ENCODE peak calls at places on chromosomes 13 and 19, in four cellular contexts. Q, X, N and A are unnamed samples. For H3K27me3, the result is how much of the 10 kb centered on the place peaks cover.

GRCh38 chr19:44278181-44278690 is 18.6 kb downstream of the ZNF233 start:
- DNase-seq in Q (peak), X (no peak), N (no peak), A (no peak)

GRCh38 chr19:6125571-6125989 is 9.9 kb upstream of the ACSBG2 start:
- DNase-seq in Q (peak), X (peak), N (peak), A (peak)

GRCh38 chr13:66780814-66781213 is 449.3 kb downstream of the PCDH9 start:
- DNase-seq in Q (peak), X (no peak), N (no peak), A (no peak)

GRCh38 chr19:8654591-8655339 is 24.3 kb downstream of the NFILZ start:
- DNase-seq in Q (peak), X (peak), N (peak), A (peak)

GRCh38 chr13:43269037-43269476 is 245.7 kb downstream of the DNAJC15 start:
- DNase-seq in Q (peak), X (no peak), N (no peak), A (no peak)

GRCh38 chr19:814108-815078 is 7.4 kb downstream of the PLPPR3 start:
- DNase-seq in Q (no peak), X (no peak), N (no peak), A (no peak)

GRCh38 chr19:11872624-11873023 is 15.0 kb upstream of the ZNF69 start:
- DNase-seq in Q (no peak), X (no peak), N (no peak), A (no peak)

GRCh38 chr13:77637583-77637982 is 59.9 kb upstream of the SLAIN1 start:
- DNase-seq in Q (no peak), X (no peak), N (no peak), A (no peak)

GRCh38 chr13:78147905-78148304 is 229.3 kb upstream of the EDNRB start:
- DNase-seq in Q (peak), X (no peak), N (no peak), A (peak)

DNA sequence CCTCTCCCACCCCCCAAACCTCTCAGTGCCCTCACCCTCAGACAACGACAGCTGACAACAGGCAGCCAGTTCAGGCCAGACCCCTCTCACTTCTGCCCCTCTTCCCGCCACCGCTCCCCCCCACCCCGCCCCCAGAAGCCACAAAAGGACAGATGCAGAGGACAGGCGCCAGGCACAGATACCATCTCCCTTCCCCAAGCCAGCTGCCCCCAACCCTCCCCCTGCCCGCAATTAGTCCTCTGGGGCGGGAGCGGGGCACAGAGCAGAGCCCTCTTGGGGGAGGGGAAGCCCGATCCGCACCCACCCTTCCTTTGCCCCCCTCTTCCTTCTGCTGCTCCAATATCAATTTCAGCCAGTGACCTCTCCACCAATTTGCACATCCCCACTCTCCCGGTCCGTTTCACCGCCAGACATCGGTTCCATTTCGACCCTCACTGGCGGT is 585 bp upstream of the SHD start:
- DNase-seq in Q (no peak), X (no peak), N (no peak), A (peak)
- H3K27me3 ChIP-seq in Q (under half), X (under half), N (under half), A (under half)

DNA sequence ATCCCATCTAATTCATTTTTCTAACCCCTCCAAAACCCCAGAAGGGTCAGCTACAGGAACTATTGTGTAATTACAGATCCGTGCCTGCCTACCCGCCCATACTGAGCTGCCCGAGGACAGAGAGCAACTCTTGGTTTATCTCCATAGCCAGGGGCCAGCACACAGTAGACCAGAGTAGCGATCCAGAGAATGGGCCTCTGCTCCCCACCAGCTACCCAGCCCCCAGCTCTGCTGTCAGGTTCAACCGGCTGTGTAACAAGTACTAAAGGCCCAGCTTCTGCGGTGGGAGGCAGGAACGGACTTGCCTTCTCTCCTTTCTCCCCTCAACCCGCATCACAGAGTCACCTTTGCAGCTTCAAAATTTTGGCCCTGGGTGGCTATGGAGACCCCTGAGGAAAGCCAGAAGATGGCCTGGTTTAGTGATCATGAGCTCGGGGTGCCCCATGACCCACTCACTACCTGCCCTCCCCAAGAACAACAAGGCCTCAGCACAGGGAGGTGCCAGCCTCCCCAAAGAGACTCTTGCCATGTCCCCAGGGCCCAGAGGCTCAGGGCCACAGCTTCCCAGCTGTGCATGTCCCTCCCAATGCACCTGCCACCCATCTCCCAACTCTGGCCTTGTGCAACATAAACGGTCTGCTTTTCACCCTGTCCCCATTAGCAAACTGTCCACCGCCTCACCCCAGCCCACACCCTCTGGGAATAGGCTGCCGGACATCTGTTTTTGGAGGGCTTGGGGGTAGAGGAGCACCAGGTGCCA is 5.7 kb downstream of the CALM3 start:
- DNase-seq in Q (no peak), X (no peak), N (no peak), A (no peak)
- H4K5ac ChIP-seq in Q (no peak), X (no peak), N (no peak), A (no peak)

GRCh38 chr19:54354761-54355160 is 10.0 kb downstream of the LAIR1 start:
- DNase-seq in Q (no peak), X (no peak), N (no peak), A (no peak)
- H3K27me3 ChIP-seq in Q (under half), X (under half), N (under half), A (under half)

GRCh38 chr19:2762783-2763496 is 20.1 kb downstream of the SGTA start:
- DNase-seq in Q (no peak), X (no peak), N (no peak), A (no peak)
- H4K5ac ChIP-seq in Q (no peak), X (no peak), N (no peak), A (no peak)

GRCh38 chr19:39499082-39499642 is 415 bp downstream of the DLL3 start:
- DNase-seq in Q (no peak), X (peak), N (peak), A (peak)
- H3K27me3 ChIP-seq in Q (under half), X (under half), N (under half), A (under half)

DNA sequence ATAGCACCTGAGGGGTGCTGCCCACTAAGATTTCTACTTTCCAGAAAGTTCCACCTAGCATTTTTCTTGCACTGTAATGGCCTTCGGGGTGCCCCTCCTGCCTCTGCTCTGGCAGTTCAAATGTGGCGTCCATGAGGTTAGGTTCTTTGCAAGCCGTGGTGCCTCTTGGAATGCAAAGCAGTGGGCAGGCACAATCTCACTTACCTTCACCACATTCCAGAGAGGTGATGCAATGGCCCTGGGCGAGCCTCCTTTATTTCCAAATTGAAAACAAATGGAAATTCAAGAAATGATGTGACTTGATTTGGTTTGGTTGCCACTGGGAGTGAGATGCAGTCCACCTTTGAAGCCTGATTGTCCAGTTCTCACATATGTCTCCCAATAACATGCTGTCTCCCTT is 46.9 kb downstream of the FGF9 start:
- DNase-seq in Q (no peak), X (no peak), N (peak), A (peak)
- H4K5ac ChIP-seq in Q (no peak), X (no peak), N (no peak), A (no peak)

GRCh38 chr19:19256072-19256969 is 16.8 kb downstream of the TM6SF2 start:
- DNase-seq in Q (no peak), X (no peak), N (no peak), A (peak)
- H3K27me3 ChIP-seq in Q (under half), X (under half), N (under half), A (under half)

GRCh38 chr13:96075953-96076543 is 13.9 kb upstream of the HS6ST3 start:
- DNase-seq in Q (peak), X (no peak), N (no peak), A (peak)
- H4K5ac ChIP-seq in Q (no peak), X (no peak), N (no peak), A (no peak)

DNA sequence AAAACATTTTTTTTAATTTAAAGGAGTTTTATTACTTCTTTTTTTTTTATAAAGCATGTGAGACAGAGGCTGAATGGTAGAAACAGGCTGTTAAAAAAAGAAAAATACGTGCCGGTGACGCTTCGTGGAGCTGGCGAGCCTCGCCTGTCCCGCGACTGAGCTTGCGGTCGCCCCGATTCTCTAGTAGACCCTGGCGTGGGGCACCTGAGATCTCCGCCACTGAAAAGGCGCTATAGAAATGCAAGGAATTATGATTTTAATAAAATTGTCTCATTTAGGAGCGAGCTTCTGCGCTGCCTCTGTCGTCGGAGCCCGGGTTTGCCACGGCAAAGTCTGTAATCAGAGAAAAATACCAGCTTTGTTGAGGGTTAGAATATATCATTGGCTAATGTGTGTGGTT is 18.4 kb downstream of the NFIX start:
- DNase-seq in Q (no peak), X (no peak), N (no peak), A (no peak)
- H3K27me3 ChIP-seq in Q (under half), X (half or more), N (half or more), A (half or more)